ENCODE peak calls at places on chromosome 9, in eight cellular contexts. H is fibroblast of the conjunctiva; B is adrenal gland; I is lung microvascular endothelial cell; R is natural killer cell treated with Interleukin-12 subunit alpha and Interleukin-12 subunit beta and Interleukin-15 and Interleukin-18, amount 100 ng/mL, for 72 hours; X is T-helper 1 cell; T is stimulated activated CD4-positive, alpha-beta T cell treated with anti-CD3 and anti-CD28 coated beads, Interleukin-15, amount 100 ng/mL, for 24 hours; S is activated CD4-positive, alpha-beta T cell treated with anti-CD3 and anti-CD28 coated beads, Interleukin-2, amount 50 U/mL, for 4 hours. A is an unnamed sample.

GRCh38 chr9:115775669-115776068 is 377.9 kb upstream of the PAPPA start:
- DNase-seq in H (no peak), B (no peak), I (no peak), R (no peak), X (no peak), T (no peak), S (no peak), A (no peak)

GRCh38 chr9:73426226-73426625 is 274.6 kb downstream of the ANXA1 start:
- DNase-seq in H (no peak), B (no peak), I (no peak), R (no peak), X (no peak), T (no peak), S (no peak), A (no peak)

GRCh38 chr9:2524601-2525000 is 97.0 kb upstream of the VLDLR start:
- DNase-seq in H (no peak), B (no peak), I (no peak), R (no peak), X (no peak), T (no peak), S (no peak), A (no peak)

GRCh38 chr9:133701981-133702797 is 36.0 kb downstream of the SARDH start:
- DNase-seq in H (peak; percentile 5), B (no peak), I (no peak), R (peak; percentile 49), X (peak; percentile 25), T (peak; percentile 85), S (peak; percentile 62), A (peak; percentile 22)

GRCh38 chr9:74362423-74362822 is 134.7 kb upstream of the RORB start:
- DNase-seq in H (no peak), B (no peak), I (no peak), R (no peak), X (no peak), T (no peak), S (no peak), A (no peak)

GRCh38 chr9:95605826-95606555 is 89.2 kb upstream of the PTCH1 start:
- DNase-seq in H (no peak), B (no peak), I (no peak), R (no peak), X (no peak), T (no peak), S (no peak), A (no peak)

GRCh38 chr9:17509698-17510097 is 69.2 kb upstream of the SH3GL2 start:
- DNase-seq in H (no peak), B (no peak), I (no peak), R (no peak), X (no peak), T (no peak), S (no peak), A (no peak)

GRCh38 chr9:30711591-30711990 is 1672.9 kb upstream of the ACO1 start:
- DNase-seq in H (no peak), B (no peak), I (no peak), R (no peak), X (no peak), T (no peak), S (no peak), A (no peak)

GRCh38 chr9:128657796-128658195 is 1.1 kb upstream of the DYNC2I2 start:
- DNase-seq in H (no peak), B (no peak), I (no peak), R (no peak), X (no peak), T (no peak), S (no peak), A (no peak)

GRCh38 chr9:90801175-90801506 is 478 bp upstream of the SYK start:
- DNase-seq in H (no peak), B (no peak), I (no peak), R (no peak), X (no peak), T (no peak), S (no peak), A (no peak)

GRCh38 chr9:12816656-12817101 is 41.9 kb downstream of the LURAP1L start:
- DNase-seq in H (no peak), B (no peak), I (no peak), R (no peak), X (no peak), T (no peak), S (no peak), A (no peak)

A was measured in T-helper 2 cell.